ENCODE peak calls at places on chromosomes 5 and 9, in four cellular contexts. Y, A, O and G are unnamed samples.

GRCh38 chr9:129962376-129962765 is 80.6 kb downstream of the FNBP1 start:
- DNase-seq in Y (no peak), A (no peak), O (no peak), G (no peak)

GRCh38 chr5:150627731-150628545 is 12.5 kb upstream of the SYNPO start:
- DNase-seq in Y (no peak), A (no peak), O (no peak), G (peak)

GRCh38 chr5:7849531-7850240 is 1.2 kb downstream of the CFAP90 start:
- DNase-seq in Y (peak), A (no peak), O (peak), G (peak)

GRCh38 chr5:98414938-98415337 is 358.5 kb upstream of the RGMB start:
- DNase-seq in Y (no peak), A (no peak), O (no peak), G (peak)

GRCh38 chr9:104264431-104264830 is 170.3 kb downstream of the SMC2 start:
- DNase-seq in Y (no peak), A (no peak), O (no peak), G (no peak)

GRCh38 chr9:16133556-16134227 is 580.8 kb downstream of the CCDC171 start:
- DNase-seq in Y (peak), A (no peak), O (peak), G (peak)

GRCh38 chr9:89579741-89580395 is 24.9 kb upstream of the GADD45G start:
- DNase-seq in Y (no peak), A (no peak), O (no peak), G (no peak)

GRCh38 chr5:90866915-90867715 is 308.5 kb downstream of the ADGRV1 start:
- DNase-seq in Y (no peak), A (no peak), O (no peak), G (no peak)

GRCh38 chr9:114732842-114733241 is 50.9 kb upstream of the TEX48 start:
- DNase-seq in Y (no peak), A (no peak), O (no peak), G (no peak)

GRCh38 chr9:75912951-75913350 is 22.5 kb downstream of the PCSK5 start:
- DNase-seq in Y (no peak), A (no peak), O (no peak), G (no peak)

GRCh38 chr9:20212806-20213205 is 409.5 kb downstream of the MLLT3 start:
- DNase-seq in Y (no peak), A (no peak), O (no peak), G (no peak)

GRCh38 chr5:64666058-64666457 is 24.2 kb upstream of the SHISAL2B start:
- DNase-seq in Y (no peak), A (no peak), O (no peak), G (peak)

GRCh38 chr5:37664551-37664950 is 175.3 kb downstream of the GDNF start:
- DNase-seq in Y (no peak), A (no peak), O (no peak), G (no peak)

GRCh38 chr9:33180526-33181184 is 13.5 kb upstream of the B4GALT1 start:
- DNase-seq in Y (no peak), A (no peak), O (no peak), G (peak)

GRCh38 chr5:126531543-126532120 is 63.4 kb downstream of the ALDH7A1 start:
- DNase-seq in Y (no peak), A (no peak), O (no peak), G (no peak)

GRCh38 chr5:74631088-74631960 is 9.2 kb downstream of the ENC1 start:
- DNase-seq in Y (no peak), A (no peak), O (no peak), G (peak)

GRCh38 chr5:82635561-82636288 is 357.6 kb upstream of the RPS23 start:
- DNase-seq in Y (no peak), A (no peak), O (no peak), G (no peak)